ENCODE peak calls at places on chromosomes 16 and 17, in six cellular contexts. P is NCI-H524, S is HCEC 1CT, E is T-cell, T is progenitor cell of endocrine pancreas, H is GM10248. B is an unnamed sample.
A peak's percentile ranks its signal among the peaks of the same experiment; 100 is the strongest.

GRCh38 chr17:73170324-73170723 is 5.5 kb downstream of the SSTR2 start:
- DNase-seq in P (no peak), S (no peak), E (no peak), T (no peak), H (no peak), B (no peak)

GRCh38 chr17:41578971-41579370 is 7.1 kb upstream of the KRT9 start:
- DNase-seq in P (no peak), S (no peak), E (no peak), T (no peak), H (no peak), B (no peak)

GRCh38 chr16:85153046-85153445 is 40.8 kb upstream of the CIBAR2 start:
- DNase-seq in P (no peak), S (no peak), E (no peak), T (no peak), H (no peak), B (no peak)

GRCh38 chr17:61644800-61645774 is 54.1 kb upstream of the NACA2 start:
- DNase-seq in P (no peak), S (no peak), E (no peak), T (no peak), H (no peak), B (no peak)

GRCh38 chr16:6969594-6969993 is 363.1 kb upstream of the RBFOX1 start:
- DNase-seq in P (no peak), S (no peak), E (no peak), T (no peak), H (no peak), B (no peak)

GRCh38 chr16:55703003-55704001 is 47.5 kb downstream of the SLC6A2 start:
- DNase-seq in P (peak; percentile 67), S (peak; percentile 37), E (no peak), T (no peak), H (peak; percentile 32), B (no peak)

GRCh38 chr17:53191878-53192277 is 630.8 kb upstream of the KIF2B start:
- DNase-seq in P (peak; percentile 41), S (no peak), E (no peak), T (no peak), H (no peak), B (no peak)

GRCh38 chr17:29256735-29257466 is 10.2 kb downstream of the CRYBA1 start:
- DNase-seq in P (no peak), S (peak; percentile 68), E (no peak), T (no peak), H (no peak), B (no peak)

GRCh38 chr17:77303620-77304019 is 162.9 kb downstream of the SEC14L1 start:
- DNase-seq in P (no peak), S (no peak), E (no peak), T (no peak), H (no peak), B (no peak)